ENCODE peak calls at places on chromosomes 11 and 22, in nine cellular contexts. One of them, this sample, is unnamed.

GRCh38 chr11:46738887-46739286 is 19.9 kb downstream of the F2 start:
- DNase-seq in breast epithelium: no peak
- DNase-seq in neural crest cell: no peak
- DNase-seq in AG10803: no peak
- DNase-seq in PC-9: no peak
- DNase-seq in neural progenitor cell: no peak
- DNase-seq in mesothelial cell of epicardium: no peak
- DNase-seq in cardiac muscle cell: no peak
- DNase-seq in IMR-90: no peak
- DNase-seq in this sample: no peak

GRCh38 chr22:37752189-37753061 is 55.3 kb upstream of the GCAT start:
- DNase-seq in neural progenitor cell: peak
- DNase-seq in cardiac muscle cell: peak
- DNase-seq in breast epithelium: peak
- DNase-seq in IMR-90: peak
- DNase-seq in mesothelial cell of epicardium: peak
- DNase-seq in PC-9: peak
- DNase-seq in neural crest cell: peak
- DNase-seq in AG10803: peak
- DNase-seq in this sample: peak

GRCh38 chr11:131909426-131910200 is 539.2 kb downstream of the NTM start:
- DNase-seq in breast epithelium: no peak
- DNase-seq in IMR-90: peak
- DNase-seq in PC-9: no peak
- DNase-seq in neural progenitor cell: no peak
- DNase-seq in cardiac muscle cell: no peak
- DNase-seq in AG10803: no peak
- DNase-seq in mesothelial cell of epicardium: no peak
- DNase-seq in neural crest cell: no peak
- DNase-seq in this sample: no peak

GRCh38 chr11:103935219-103935618 is 101.2 kb upstream of the DDI1 start:
- DNase-seq in neural progenitor cell: no peak
- DNase-seq in breast epithelium: no peak
- DNase-seq in IMR-90: no peak
- DNase-seq in PC-9: no peak
- DNase-seq in mesothelial cell of epicardium: no peak
- DNase-seq in cardiac muscle cell: no peak
- DNase-seq in neural crest cell: no peak
- DNase-seq in AG10803: no peak
- DNase-seq in this sample: no peak

GRCh38 chr11:113189909-113190667 is 124.3 kb upstream of the TTC12 start:
- DNase-seq in breast epithelium: no peak
- DNase-seq in neural progenitor cell: no peak
- DNase-seq in mesothelial cell of epicardium: no peak
- DNase-seq in AG10803: peak
- DNase-seq in neural crest cell: no peak
- DNase-seq in IMR-90: no peak
- DNase-seq in cardiac muscle cell: peak
- DNase-seq in PC-9: peak
- DNase-seq in this sample: no peak

GRCh38 chr11:102268083-102268984 is 49.0 kb upstream of the BIRC3 start:
- DNase-seq in neural crest cell: peak
- DNase-seq in PC-9: peak
- DNase-seq in IMR-90: peak
- DNase-seq in neural progenitor cell: peak
- DNase-seq in cardiac muscle cell: peak
- DNase-seq in mesothelial cell of epicardium: peak
- DNase-seq in AG10803: peak
- DNase-seq in breast epithelium: peak
- DNase-seq in this sample: peak

GRCh38 chr11:65315204-65315865 is 669 bp downstream of the CDC42EP2 start:
- DNase-seq in neural progenitor cell: peak
- DNase-seq in cardiac muscle cell: peak
- DNase-seq in mesothelial cell of epicardium: peak
- DNase-seq in PC-9: peak
- DNase-seq in neural crest cell: peak
- DNase-seq in AG10803: peak
- DNase-seq in IMR-90: peak
- DNase-seq in breast epithelium: peak
- DNase-seq in this sample: peak

GRCh38 chr11:76783294-76783900 is at the start of gene TSKU:
- DNase-seq in AG10803: no peak
- DNase-seq in mesothelial cell of epicardium: peak
- DNase-seq in breast epithelium: no peak
- DNase-seq in IMR-90: no peak
- DNase-seq in neural progenitor cell: no peak
- DNase-seq in PC-9: no peak
- DNase-seq in neural crest cell: peak
- DNase-seq in cardiac muscle cell: no peak
- DNase-seq in this sample: no peak

GRCh38 chr11:73388241-73389133 is 12.3 kb downstream of the RELT start:
- DNase-seq in breast epithelium: no peak
- DNase-seq in PC-9: peak
- DNase-seq in AG10803: no peak
- DNase-seq in mesothelial cell of epicardium: no peak
- DNase-seq in cardiac muscle cell: no peak
- DNase-seq in IMR-90: no peak
- DNase-seq in neural progenitor cell: peak
- DNase-seq in neural crest cell: no peak
- DNase-seq in this sample: no peak

GRCh38 chr11:83569134-83569805 is 283.1 kb upstream of the CCDC90B start:
- DNase-seq in mesothelial cell of epicardium: no peak
- DNase-seq in neural crest cell: no peak
- DNase-seq in PC-9: no peak
- DNase-seq in cardiac muscle cell: no peak
- DNase-seq in IMR-90: no peak
- DNase-seq in breast epithelium: no peak
- DNase-seq in neural progenitor cell: no peak
- DNase-seq in AG10803: no peak
- DNase-seq in this sample: no peak

GRCh38 chr22:28955817-28956216 is 72.4 kb downstream of the ZNRF3 start:
- DNase-seq in cardiac muscle cell: no peak
- DNase-seq in neural progenitor cell: no peak
- DNase-seq in neural crest cell: no peak
- DNase-seq in breast epithelium: no peak
- DNase-seq in IMR-90: no peak
- DNase-seq in AG10803: peak
- DNase-seq in mesothelial cell of epicardium: no peak
- DNase-seq in PC-9: no peak
- DNase-seq in this sample: no peak

GRCh38 chr11:48051217-48051848 is 71.0 kb downstream of the PTPRJ start:
- DNase-seq in cardiac muscle cell: no peak
- DNase-seq in breast epithelium: no peak
- DNase-seq in mesothelial cell of epicardium: no peak
- DNase-seq in PC-9: no peak
- DNase-seq in IMR-90: peak
- DNase-seq in neural crest cell: no peak
- DNase-seq in neural progenitor cell: no peak
- DNase-seq in AG10803: no peak
- DNase-seq in this sample: no peak

GRCh38 chr11:8911040-8911823 is at the start of gene AKIP1:
- DNase-seq in breast epithelium: peak
- DNase-seq in cardiac muscle cell: peak
- DNase-seq in AG10803: peak
- DNase-seq in neural progenitor cell: peak
- DNase-seq in neural crest cell: peak
- DNase-seq in mesothelial cell of epicardium: peak
- DNase-seq in PC-9: peak
- DNase-seq in IMR-90: peak
- DNase-seq in this sample: peak

GRCh38 chr11:76781046-76781801 is 1.9 kb upstream of the TSKU start:
- DNase-seq in cardiac muscle cell: no peak
- DNase-seq in AG10803: peak
- DNase-seq in neural progenitor cell: no peak
- DNase-seq in neural crest cell: no peak
- DNase-seq in IMR-90: no peak
- DNase-seq in breast epithelium: no peak
- DNase-seq in mesothelial cell of epicardium: no peak
- DNase-seq in PC-9: no peak
- DNase-seq in this sample: no peak

GRCh38 chr11:74179234-74180126 is 8.4 kb downstream of the PPME1 start:
- DNase-seq in neural crest cell: no peak
- DNase-seq in cardiac muscle cell: no peak
- DNase-seq in PC-9: no peak
- DNase-seq in breast epithelium: no peak
- DNase-seq in IMR-90: peak
- DNase-seq in AG10803: peak
- DNase-seq in neural progenitor cell: no peak
- DNase-seq in mesothelial cell of epicardium: no peak
- DNase-seq in this sample: no peak

GRCh38 chr11:17822021-17822781 is 87.6 kb downstream of the KCNC1 start:
- DNase-seq in PC-9: no peak
- DNase-seq in AG10803: peak
- DNase-seq in IMR-90: peak
- DNase-seq in neural progenitor cell: no peak
- DNase-seq in mesothelial cell of epicardium: no peak
- DNase-seq in cardiac muscle cell: peak
- DNase-seq in breast epithelium: no peak
- DNase-seq in neural crest cell: no peak
- DNase-seq in this sample: no peak

GRCh38 chr11:48095779-48096470 is 115.6 kb downstream of the PTPRJ start:
- DNase-seq in mesothelial cell of epicardium: no peak
- DNase-seq in neural progenitor cell: no peak
- DNase-seq in IMR-90: no peak
- DNase-seq in PC-9: no peak
- DNase-seq in breast epithelium: no peak
- DNase-seq in AG10803: peak
- DNase-seq in cardiac muscle cell: peak
- DNase-seq in neural crest cell: no peak
- DNase-seq in this sample: no peak

GRCh38 chr22:50444663-50445062 is 30.2 kb downstream of the SBF1 start:
- DNase-seq in neural crest cell: no peak
- DNase-seq in cardiac muscle cell: peak
- DNase-seq in neural progenitor cell: no peak
- DNase-seq in breast epithelium: no peak
- DNase-seq in PC-9: peak
- DNase-seq in mesothelial cell of epicardium: no peak
- DNase-seq in IMR-90: peak
- DNase-seq in AG10803: peak
- DNase-seq in this sample: no peak

GRCh38 chr11:61477734-61478148 is 30.8 kb upstream of the LRRC10B start:
- DNase-seq in mesothelial cell of epicardium: peak
- DNase-seq in cardiac muscle cell: no peak
- DNase-seq in IMR-90: no peak
- DNase-seq in neural crest cell: peak
- DNase-seq in AG10803: no peak
- DNase-seq in PC-9: peak
- DNase-seq in neural progenitor cell: peak
- DNase-seq in breast epithelium: no peak
- DNase-seq in this sample: peak

GRCh38 chr11:12116425-12117032 is 6.1 kb downstream of the MICAL2 start:
- DNase-seq in IMR-90: no peak
- DNase-seq in breast epithelium: no peak
- DNase-seq in PC-9: no peak
- DNase-seq in neural crest cell: no peak
- DNase-seq in mesothelial cell of epicardium: no peak
- DNase-seq in neural progenitor cell: no peak
- DNase-seq in AG10803: no peak
- DNase-seq in cardiac muscle cell: no peak
- DNase-seq in this sample: no peak
- TF ChIP-seq CTCF in IMR-90: no peak
- TF ChIP-seq CTCF in breast epithelium: no peak
- TF ChIP-seq CTCF in PC-9: no peak
- TF ChIP-seq CTCF in neural crest cell: no peak
- TF ChIP-seq CTCF in mesothelial cell of epicardium: no peak
- TF ChIP-seq CTCF in neural progenitor cell: no peak
- TF ChIP-seq CTCF in AG10803: no peak
- TF ChIP-seq CTCF in cardiac muscle cell: no peak
- TF ChIP-seq CTCF in this sample: no peak

DNA sequence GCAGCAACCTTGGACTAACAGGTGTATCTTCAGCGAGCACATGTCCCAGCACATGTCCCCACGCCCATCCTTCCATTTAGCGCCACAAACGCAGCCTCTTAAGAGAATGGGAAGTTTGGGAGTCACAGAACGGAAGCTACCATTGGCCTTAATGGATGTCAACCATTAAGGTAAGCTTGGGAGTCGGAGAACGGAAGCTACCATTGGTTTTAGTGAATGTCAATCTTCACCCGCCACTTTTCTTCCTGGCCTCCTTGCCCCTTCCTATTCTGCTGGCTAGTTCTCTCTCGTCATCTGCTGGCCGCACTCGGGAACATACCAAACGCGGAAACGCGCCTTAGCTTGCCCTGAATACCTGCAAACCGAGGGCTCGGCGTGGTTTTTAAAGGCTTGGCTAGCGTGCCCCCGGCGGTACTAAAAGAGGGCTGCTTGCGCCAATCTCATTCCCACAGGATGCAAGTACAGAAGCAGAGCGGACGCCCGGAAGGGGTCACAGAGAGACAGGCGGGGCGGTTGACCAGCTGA is 24.3 kb downstream of the GLYATL1 start:
- DNase-seq in PC-9: no peak
- DNase-seq in neural progenitor cell: peak
- DNase-seq in cardiac muscle cell: peak
- DNase-seq in neural crest cell: no peak
- DNase-seq in mesothelial cell of epicardium: no peak
- DNase-seq in AG10803: peak
- DNase-seq in breast epithelium: peak
- DNase-seq in IMR-90: peak
- DNase-seq in this sample: peak
- TF ChIP-seq CTCF in PC-9: no peak
- TF ChIP-seq CTCF in neural progenitor cell: peak
- TF ChIP-seq CTCF in cardiac muscle cell: no peak
- TF ChIP-seq CTCF in neural crest cell: no peak
- TF ChIP-seq CTCF in mesothelial cell of epicardium: no peak
- TF ChIP-seq CTCF in AG10803: peak
- TF ChIP-seq CTCF in breast epithelium: no peak
- TF ChIP-seq CTCF in IMR-90: peak
- TF ChIP-seq CTCF in this sample: peak

GRCh38 chr11:4991066-4991465 is 3.6 kb upstream of the OR51L1 start:
- DNase-seq in AG10803: peak
- DNase-seq in neural progenitor cell: peak
- DNase-seq in cardiac muscle cell: peak
- DNase-seq in IMR-90: peak
- DNase-seq in PC-9: no peak
- DNase-seq in neural crest cell: no peak
- DNase-seq in breast epithelium: no peak
- DNase-seq in mesothelial cell of epicardium: no peak
- DNase-seq in this sample: no peak
- TF ChIP-seq CTCF in AG10803: peak
- TF ChIP-seq CTCF in neural progenitor cell: peak
- TF ChIP-seq CTCF in cardiac muscle cell: peak
- TF ChIP-seq CTCF in IMR-90: peak
- TF ChIP-seq CTCF in PC-9: no peak
- TF ChIP-seq CTCF in neural crest cell: no peak
- TF ChIP-seq CTCF in breast epithelium: no peak
- TF ChIP-seq CTCF in mesothelial cell of epicardium: no peak
- TF ChIP-seq CTCF in this sample: no peak

GRCh38 chr11:64271339-64272132 is 12.9 kb downstream of the BAD start:
- DNase-seq in mesothelial cell of epicardium: peak
- DNase-seq in neural crest cell: peak
- DNase-seq in cardiac muscle cell: peak
- DNase-seq in IMR-90: peak
- DNase-seq in PC-9: peak
- DNase-seq in neural progenitor cell: peak
- DNase-seq in AG10803: peak
- DNase-seq in breast epithelium: peak
- DNase-seq in this sample: peak
- TF ChIP-seq CTCF in mesothelial cell of epicardium: no peak
- TF ChIP-seq CTCF in neural crest cell: peak
- TF ChIP-seq CTCF in cardiac muscle cell: peak
- TF ChIP-seq CTCF in IMR-90: peak
- TF ChIP-seq CTCF in PC-9: peak
- TF ChIP-seq CTCF in neural progenitor cell: peak
- TF ChIP-seq CTCF in AG10803: no peak
- TF ChIP-seq CTCF in breast epithelium: no peak
- TF ChIP-seq CTCF in this sample: peak

GRCh38 chr11:132942611-132943324 is 589.5 kb downstream of the OPCML start:
- DNase-seq in neural crest cell: peak
- DNase-seq in neural progenitor cell: peak
- DNase-seq in mesothelial cell of epicardium: no peak
- DNase-seq in PC-9: no peak
- DNase-seq in AG10803: no peak
- DNase-seq in IMR-90: no peak
- DNase-seq in cardiac muscle cell: no peak
- DNase-seq in breast epithelium: no peak
- DNase-seq in this sample: no peak
- TF ChIP-seq CTCF in neural crest cell: peak
- TF ChIP-seq CTCF in neural progenitor cell: peak
- TF ChIP-seq CTCF in mesothelial cell of epicardium: no peak
- TF ChIP-seq CTCF in PC-9: no peak
- TF ChIP-seq CTCF in AG10803: no peak
- TF ChIP-seq CTCF in IMR-90: no peak
- TF ChIP-seq CTCF in cardiac muscle cell: no peak
- TF ChIP-seq CTCF in breast epithelium: no peak
- TF ChIP-seq CTCF in this sample: peak